ENCODE peak calls at places on chromosome 1, in eight cellular contexts. One of them, this sample, is unnamed.

GRCh38 chr1:230922620-230923019 is 54.3 kb upstream of the C1orf198 start:
- DNase-seq in WTC11: no peak
- DNase-seq in HTR-8/SVneo: no peak
- DNase-seq in NCI-H748 treated with DMSO at 0.1 percent for 48 hours: no peak
- DNase-seq in activated T-helper 1 cell treated with anti-CD3 and anti-CD28 coated beads, Interleukin-12 subunit alpha, Interleukin-12 subunit beta, Interleukin-2, Interleukin-4 antibody, amounts not matched to agents 30 ng/mL and 10 ng/mL and 1 ng/mL, durations not matched to agents 14 hours and 24 hours and 36 hours: no peak
- DNase-seq in AG09319: no peak
- DNase-seq in progenitor cell of endocrine pancreas: no peak
- DNase-seq in AG09309: no peak
- DNase-seq in this sample: no peak

GRCh38 chr1:99682291-99682751 is 36.4 kb downstream of the PALMD start:
- DNase-seq in WTC11: no peak
- DNase-seq in HTR-8/SVneo: peak; percentile 5
- DNase-seq in NCI-H748 treated with DMSO at 0.1 percent for 48 hours: no peak
- DNase-seq in activated T-helper 1 cell treated with anti-CD3 and anti-CD28 coated beads, Interleukin-12 subunit alpha, Interleukin-12 subunit beta, Interleukin-2, Interleukin-4 antibody, amounts not matched to agents 30 ng/mL and 10 ng/mL and 1 ng/mL, durations not matched to agents 14 hours and 24 hours and 36 hours: no peak
- DNase-seq in AG09319: no peak
- DNase-seq in progenitor cell of endocrine pancreas: no peak
- DNase-seq in AG09309: no peak
- DNase-seq in this sample: no peak

GRCh38 chr1:228824377-228824776 is 89.1 kb downstream of the RHOU start:
- DNase-seq in WTC11: no peak
- DNase-seq in HTR-8/SVneo: no peak
- DNase-seq in NCI-H748 treated with DMSO at 0.1 percent for 48 hours: no peak
- DNase-seq in activated T-helper 1 cell treated with anti-CD3 and anti-CD28 coated beads, Interleukin-12 subunit alpha, Interleukin-12 subunit beta, Interleukin-2, Interleukin-4 antibody, amounts not matched to agents 30 ng/mL and 10 ng/mL and 1 ng/mL, durations not matched to agents 14 hours and 24 hours and 36 hours: no peak
- DNase-seq in AG09319: no peak
- DNase-seq in progenitor cell of endocrine pancreas: no peak
- DNase-seq in AG09309: no peak
- DNase-seq in this sample: no peak

GRCh38 chr1:152185544-152186391 is 26.7 kb upstream of the RPTN start:
- DNase-seq in WTC11: peak; percentile 14
- DNase-seq in HTR-8/SVneo: peak; percentile 45
- DNase-seq in NCI-H748 treated with DMSO at 0.1 percent for 48 hours: peak; percentile 19
- DNase-seq in activated T-helper 1 cell treated with anti-CD3 and anti-CD28 coated beads, Interleukin-12 subunit alpha, Interleukin-12 subunit beta, Interleukin-2, Interleukin-4 antibody, amounts not matched to agents 30 ng/mL and 10 ng/mL and 1 ng/mL, durations not matched to agents 14 hours and 24 hours and 36 hours: peak; percentile 17
- DNase-seq in AG09319: peak; percentile 29
- DNase-seq in progenitor cell of endocrine pancreas: no peak
- DNase-seq in AG09309: peak; percentile 42
- DNase-seq in this sample: peak; percentile 75

GRCh38 chr1:245583575-245584330 is 429.0 kb downstream of the KIF26B start:
- DNase-seq in WTC11: no peak
- DNase-seq in HTR-8/SVneo: no peak
- DNase-seq in NCI-H748 treated with DMSO at 0.1 percent for 48 hours: no peak
- DNase-seq in activated T-helper 1 cell treated with anti-CD3 and anti-CD28 coated beads, Interleukin-12 subunit alpha, Interleukin-12 subunit beta, Interleukin-2, Interleukin-4 antibody, amounts not matched to agents 30 ng/mL and 10 ng/mL and 1 ng/mL, durations not matched to agents 14 hours and 24 hours and 36 hours: no peak
- DNase-seq in AG09319: no peak
- DNase-seq in progenitor cell of endocrine pancreas: no peak
- DNase-seq in AG09309: no peak
- DNase-seq in this sample: peak; percentile 55

GRCh38 chr1:40784141-40784770 is 669 bp downstream of the KCNQ4 start:
- DNase-seq in WTC11: peak; percentile 55
- DNase-seq in HTR-8/SVneo: no peak
- DNase-seq in NCI-H748 treated with DMSO at 0.1 percent for 48 hours: peak; percentile 87
- DNase-seq in activated T-helper 1 cell treated with anti-CD3 and anti-CD28 coated beads, Interleukin-12 subunit alpha, Interleukin-12 subunit beta, Interleukin-2, Interleukin-4 antibody, amounts not matched to agents 30 ng/mL and 10 ng/mL and 1 ng/mL, durations not matched to agents 14 hours and 24 hours and 36 hours: no peak
- DNase-seq in AG09319: no peak
- DNase-seq in progenitor cell of endocrine pancreas: no peak
- DNase-seq in AG09309: no peak
- DNase-seq in this sample: no peak

GRCh38 chr1:25590096-25590824 is 26.3 kb upstream of the MAN1C1 start:
- DNase-seq in WTC11: no peak
- DNase-seq in HTR-8/SVneo: no peak
- DNase-seq in NCI-H748 treated with DMSO at 0.1 percent for 48 hours: no peak
- DNase-seq in activated T-helper 1 cell treated with anti-CD3 and anti-CD28 coated beads, Interleukin-12 subunit alpha, Interleukin-12 subunit beta, Interleukin-2, Interleukin-4 antibody, amounts not matched to agents 30 ng/mL and 10 ng/mL and 1 ng/mL, durations not matched to agents 14 hours and 24 hours and 36 hours: no peak
- DNase-seq in AG09319: no peak
- DNase-seq in progenitor cell of endocrine pancreas: no peak
- DNase-seq in AG09309: no peak
- DNase-seq in this sample: no peak

GRCh38 chr1:218480137-218480536 is 135.0 kb downstream of the TGFB2 start:
- DNase-seq in WTC11: no peak
- DNase-seq in HTR-8/SVneo: peak; percentile 65
- DNase-seq in NCI-H748 treated with DMSO at 0.1 percent for 48 hours: no peak
- DNase-seq in activated T-helper 1 cell treated with anti-CD3 and anti-CD28 coated beads, Interleukin-12 subunit alpha, Interleukin-12 subunit beta, Interleukin-2, Interleukin-4 antibody, amounts not matched to agents 30 ng/mL and 10 ng/mL and 1 ng/mL, durations not matched to agents 14 hours and 24 hours and 36 hours: no peak
- DNase-seq in AG09319: no peak
- DNase-seq in progenitor cell of endocrine pancreas: no peak
- DNase-seq in AG09309: peak; percentile 59
- DNase-seq in this sample: peak; percentile 88

GRCh38 chr1:180975551-180975950 is 47.1 kb downstream of the STX6 start:
- DNase-seq in WTC11: no peak
- DNase-seq in HTR-8/SVneo: no peak
- DNase-seq in NCI-H748 treated with DMSO at 0.1 percent for 48 hours: no peak
- DNase-seq in activated T-helper 1 cell treated with anti-CD3 and anti-CD28 coated beads, Interleukin-12 subunit alpha, Interleukin-12 subunit beta, Interleukin-2, Interleukin-4 antibody, amounts not matched to agents 30 ng/mL and 10 ng/mL and 1 ng/mL, durations not matched to agents 14 hours and 24 hours and 36 hours: no peak
- DNase-seq in AG09319: no peak
- DNase-seq in progenitor cell of endocrine pancreas: no peak
- DNase-seq in AG09309: no peak
- DNase-seq in this sample: no peak

GRCh38 chr1:100400332-100400933 is 48.1 kb downstream of the CDC14A start:
- DNase-seq in WTC11: no peak
- DNase-seq in HTR-8/SVneo: no peak
- DNase-seq in NCI-H748 treated with DMSO at 0.1 percent for 48 hours: peak; percentile 25
- DNase-seq in activated T-helper 1 cell treated with anti-CD3 and anti-CD28 coated beads, Interleukin-12 subunit alpha, Interleukin-12 subunit beta, Interleukin-2, Interleukin-4 antibody, amounts not matched to agents 30 ng/mL and 10 ng/mL and 1 ng/mL, durations not matched to agents 14 hours and 24 hours and 36 hours: peak; percentile 58
- DNase-seq in AG09319: no peak
- DNase-seq in progenitor cell of endocrine pancreas: no peak
- DNase-seq in AG09309: no peak
- DNase-seq in this sample: no peak

GRCh38 chr1:7223334-7224080 is 438.3 kb downstream of the CAMTA1 start:
- DNase-seq in WTC11: no peak
- DNase-seq in HTR-8/SVneo: no peak
- DNase-seq in NCI-H748 treated with DMSO at 0.1 percent for 48 hours: peak; percentile 35
- DNase-seq in activated T-helper 1 cell treated with anti-CD3 and anti-CD28 coated beads, Interleukin-12 subunit alpha, Interleukin-12 subunit beta, Interleukin-2, Interleukin-4 antibody, amounts not matched to agents 30 ng/mL and 10 ng/mL and 1 ng/mL, durations not matched to agents 14 hours and 24 hours and 36 hours: no peak
- DNase-seq in AG09319: peak; percentile 56
- DNase-seq in progenitor cell of endocrine pancreas: no peak
- DNase-seq in AG09309: peak; percentile 71
- DNase-seq in this sample: peak; percentile 84

GRCh38 chr1:176897350-176898236 is 266.9 kb downstream of the ASTN1 start:
- DNase-seq in WTC11: peak; percentile 92
- DNase-seq in HTR-8/SVneo: peak; percentile 64
- DNase-seq in NCI-H748 treated with DMSO at 0.1 percent for 48 hours: peak; percentile 41
- DNase-seq in activated T-helper 1 cell treated with anti-CD3 and anti-CD28 coated beads, Interleukin-12 subunit alpha, Interleukin-12 subunit beta, Interleukin-2, Interleukin-4 antibody, amounts not matched to agents 30 ng/mL and 10 ng/mL and 1 ng/mL, durations not matched to agents 14 hours and 24 hours and 36 hours: peak; percentile 2
- DNase-seq in AG09319: peak; percentile 7
- DNase-seq in progenitor cell of endocrine pancreas: peak; percentile 76
- DNase-seq in AG09309: peak; percentile 17
- DNase-seq in this sample: peak; percentile 49

GRCh38 chr1:94801919-94802546 is 18.1 kb upstream of the SLC44A3 start:
- DNase-seq in WTC11: peak; percentile 46
- DNase-seq in HTR-8/SVneo: peak; percentile 54
- DNase-seq in NCI-H748 treated with DMSO at 0.1 percent for 48 hours: no peak
- DNase-seq in activated T-helper 1 cell treated with anti-CD3 and anti-CD28 coated beads, Interleukin-12 subunit alpha, Interleukin-12 subunit beta, Interleukin-2, Interleukin-4 antibody, amounts not matched to agents 30 ng/mL and 10 ng/mL and 1 ng/mL, durations not matched to agents 14 hours and 24 hours and 36 hours: no peak
- DNase-seq in AG09319: peak; percentile 89
- DNase-seq in progenitor cell of endocrine pancreas: no peak
- DNase-seq in AG09309: peak; percentile 78
- DNase-seq in this sample: peak; percentile 86

GRCh38 chr1:115496904-115497527 is 144.8 kb upstream of the VANGL1 start:
- DNase-seq in WTC11: no peak
- DNase-seq in HTR-8/SVneo: peak; percentile 52
- DNase-seq in NCI-H748 treated with DMSO at 0.1 percent for 48 hours: no peak
- DNase-seq in activated T-helper 1 cell treated with anti-CD3 and anti-CD28 coated beads, Interleukin-12 subunit alpha, Interleukin-12 subunit beta, Interleukin-2, Interleukin-4 antibody, amounts not matched to agents 30 ng/mL and 10 ng/mL and 1 ng/mL, durations not matched to agents 14 hours and 24 hours and 36 hours: no peak
- DNase-seq in AG09319: peak; percentile 38
- DNase-seq in progenitor cell of endocrine pancreas: no peak
- DNase-seq in AG09309: peak; percentile 45
- DNase-seq in this sample: peak; percentile 95

GRCh38 chr1:233393926-233394680 is 66.6 kb downstream of the MAP3K21 start:
- DNase-seq in WTC11: no peak
- DNase-seq in HTR-8/SVneo: no peak
- DNase-seq in NCI-H748 treated with DMSO at 0.1 percent for 48 hours: no peak
- DNase-seq in activated T-helper 1 cell treated with anti-CD3 and anti-CD28 coated beads, Interleukin-12 subunit alpha, Interleukin-12 subunit beta, Interleukin-2, Interleukin-4 antibody, amounts not matched to agents 30 ng/mL and 10 ng/mL and 1 ng/mL, durations not matched to agents 14 hours and 24 hours and 36 hours: no peak
- DNase-seq in AG09319: no peak
- DNase-seq in progenitor cell of endocrine pancreas: no peak
- DNase-seq in AG09309: no peak
- DNase-seq in this sample: no peak

GRCh38 chr1:12157366-12158231 is 9.2 kb upstream of the TNFRSF1B start:
- DNase-seq in WTC11: no peak
- DNase-seq in HTR-8/SVneo: no peak
- DNase-seq in NCI-H748 treated with DMSO at 0.1 percent for 48 hours: no peak
- DNase-seq in activated T-helper 1 cell treated with anti-CD3 and anti-CD28 coated beads, Interleukin-12 subunit alpha, Interleukin-12 subunit beta, Interleukin-2, Interleukin-4 antibody, amounts not matched to agents 30 ng/mL and 10 ng/mL and 1 ng/mL, durations not matched to agents 14 hours and 24 hours and 36 hours: peak; percentile 44
- DNase-seq in AG09319: no peak
- DNase-seq in progenitor cell of endocrine pancreas: no peak
- DNase-seq in AG09309: no peak
- DNase-seq in this sample: no peak

GRCh38 chr1:223421676-223422075 is 28.5 kb downstream of the CCDC185 start:
- DNase-seq in WTC11: no peak
- DNase-seq in HTR-8/SVneo: no peak
- DNase-seq in NCI-H748 treated with DMSO at 0.1 percent for 48 hours: no peak
- DNase-seq in activated T-helper 1 cell treated with anti-CD3 and anti-CD28 coated beads, Interleukin-12 subunit alpha, Interleukin-12 subunit beta, Interleukin-2, Interleukin-4 antibody, amounts not matched to agents 30 ng/mL and 10 ng/mL and 1 ng/mL, durations not matched to agents 14 hours and 24 hours and 36 hours: no peak
- DNase-seq in AG09319: no peak
- DNase-seq in progenitor cell of endocrine pancreas: no peak
- DNase-seq in AG09309: no peak
- DNase-seq in this sample: no peak

GRCh38 chr1:72724951-72725863 is 442.9 kb upstream of the NEGR1 start:
- DNase-seq in WTC11: peak; percentile 79
- DNase-seq in HTR-8/SVneo: no peak
- DNase-seq in NCI-H748 treated with DMSO at 0.1 percent for 48 hours: no peak
- DNase-seq in activated T-helper 1 cell treated with anti-CD3 and anti-CD28 coated beads, Interleukin-12 subunit alpha, Interleukin-12 subunit beta, Interleukin-2, Interleukin-4 antibody, amounts not matched to agents 30 ng/mL and 10 ng/mL and 1 ng/mL, durations not matched to agents 14 hours and 24 hours and 36 hours: no peak
- DNase-seq in AG09319: no peak
- DNase-seq in progenitor cell of endocrine pancreas: peak; percentile 19
- DNase-seq in AG09309: no peak
- DNase-seq in this sample: no peak